ENCODE peak calls at places on chromosomes 12 and 14, in eight cellular contexts. C is stimulated activated naive B cell treated with anti-CD40 and anti-IgM and Interleukin-4, amounts not matched to agents 10 μg/mL and 1 μg/mL and 100 μg/mL, for 72 hours; B is activated T-cell treated with anti-CD3 and anti-CD28 coated beads for 48 hours; W is uterus; S is GM13977; R is SHP77; K is Ammon's horn; E is NB4. Q is an unnamed sample.

GRCh38 chr14:91315844-91316267 is 71.4 kb upstream of the GPR68 start:
- DNase-seq in C (peak), B (peak), W (no peak), S (peak), R (no peak), K (no peak), E (peak), Q (peak)

GRCh38 chr12:1117371-1117770 is 126.3 kb downstream of the ERC1 start:
- DNase-seq in C (no peak), B (no peak), W (no peak), S (no peak), R (no peak), K (no peak), E (no peak), Q (no peak)

GRCh38 chr14:69270795-69271708 is 11.1 kb downstream of the GALNT16 start:
- DNase-seq in C (no peak), B (no peak), W (no peak), S (no peak), R (no peak), K (no peak), E (no peak), Q (no peak)

GRCh38 chr12:85281947-85282312 is 1.9 kb downstream of the ALX1 start:
- DNase-seq in C (no peak), B (no peak), W (no peak), S (no peak), R (no peak), K (no peak), E (no peak), Q (no peak)

GRCh38 chr12:108204618-108205017 is 75.5 kb downstream of the WSCD2 start:
- DNase-seq in C (no peak), B (no peak), W (no peak), S (no peak), R (no peak), K (no peak), E (no peak), Q (no peak)

GRCh38 chr12:67578976-67579661 is 69.4 kb upstream of the DYRK2 start:
- DNase-seq in C (no peak), B (no peak), W (no peak), S (no peak), R (no peak), K (no peak), E (peak), Q (no peak)

GRCh38 chr12:70628701-70629480 is 8.3 kb downstream of the PTPRB start:
- DNase-seq in C (no peak), B (no peak), W (no peak), S (no peak), R (no peak), K (no peak), E (no peak), Q (no peak)

GRCh38 chr14:99038401-99038800 is 233.6 kb downstream of the BCL11B start:
- DNase-seq in C (no peak), B (no peak), W (no peak), S (no peak), R (no peak), K (no peak), E (peak), Q (peak)

GRCh38 chr14:31505411-31505810 is 17.6 kb upstream of the GPR33 start:
- DNase-seq in C (no peak), B (no peak), W (no peak), S (no peak), R (no peak), K (no peak), E (no peak), Q (no peak)